ENCODE peak calls at places on chromosomes 11 and 22, in seven cellular contexts. One of them, this sample, is unnamed.
A peak's percentile ranks its signal among the peaks of the same experiment; 100 is the strongest.

GRCh38 chr11:89660234-89660633 is 49.9 kb upstream of the TRIM77 start:
- DNase-seq in SK-N-SH: no peak
- DNase-seq in H1: no peak
- DNase-seq in K562: no peak
- DNase-seq in HepG2: peak; percentile 7
- DNase-seq in HCT116: no peak
- DNase-seq in T47D: no peak
- DNase-seq in this sample: no peak

GRCh38 chr11:2163428-2163978 is 2.5 kb upstream of the INS start:
- DNase-seq in HCT116: no peak
- DNase-seq in H1: no peak
- DNase-seq in K562: no peak
- DNase-seq in T47D: no peak
- DNase-seq in SK-N-SH: peak; percentile 71
- DNase-seq in HepG2: no peak
- DNase-seq in this sample: no peak

GRCh38 chr11:74465291-74465708 is 2.0 kb downstream of the KCNE3 start:
- DNase-seq in H1: no peak
- DNase-seq in K562: peak; percentile 37
- DNase-seq in T47D: no peak
- DNase-seq in HepG2: peak; percentile 68
- DNase-seq in HCT116: no peak
- DNase-seq in SK-N-SH: no peak
- DNase-seq in this sample: no peak

GRCh38 chr11:106656646-106657045 is 361.6 kb downstream of the GUCY1A2 start:
- DNase-seq in K562: no peak
- DNase-seq in HCT116: no peak
- DNase-seq in H1: no peak
- DNase-seq in HepG2: no peak
- DNase-seq in T47D: no peak
- DNase-seq in SK-N-SH: no peak
- DNase-seq in this sample: no peak

GRCh38 chr11:9138133-9138453 is 46.7 kb upstream of the SCUBE2 start:
- DNase-seq in T47D: no peak
- DNase-seq in HepG2: no peak
- DNase-seq in H1: no peak
- DNase-seq in SK-N-SH: no peak
- DNase-seq in HCT116: no peak
- DNase-seq in K562: no peak
- DNase-seq in this sample: no peak

GRCh38 chr11:8287297-8288070 is 23.8 kb upstream of the LMO1 start:
- DNase-seq in HepG2: no peak
- DNase-seq in SK-N-SH: no peak
- DNase-seq in K562: no peak
- DNase-seq in T47D: no peak
- DNase-seq in HCT116: no peak
- DNase-seq in H1: no peak
- DNase-seq in this sample: no peak

GRCh38 chr11:92272651-92273050 is 48.0 kb downstream of the FAT3 start:
- DNase-seq in H1: no peak
- DNase-seq in T47D: no peak
- DNase-seq in K562: no peak
- DNase-seq in SK-N-SH: no peak
- DNase-seq in HepG2: no peak
- DNase-seq in HCT116: no peak
- DNase-seq in this sample: no peak

GRCh38 chr11:28289444-28289843 is 181.3 kb downstream of the METTL15 start:
- DNase-seq in H1: no peak
- DNase-seq in K562: no peak
- DNase-seq in HCT116: no peak
- DNase-seq in T47D: no peak
- DNase-seq in HepG2: no peak
- DNase-seq in SK-N-SH: no peak
- DNase-seq in this sample: no peak

GRCh38 chr11:24289301-24289700 is 207.6 kb upstream of the LUZP2 start:
- DNase-seq in SK-N-SH: no peak
- DNase-seq in HCT116: no peak
- DNase-seq in K562: no peak
- DNase-seq in H1: no peak
- DNase-seq in HepG2: no peak
- DNase-seq in T47D: no peak
- DNase-seq in this sample: no peak

GRCh38 chr22:43385770-43386641 is 25.8 kb upstream of the MPPED1 start:
- DNase-seq in H1: peak; percentile 53
- DNase-seq in SK-N-SH: peak; percentile 80
- DNase-seq in T47D: peak; percentile 63
- DNase-seq in K562: peak; percentile 74
- DNase-seq in HCT116: peak; percentile 32
- DNase-seq in HepG2: peak; percentile 48
- DNase-seq in this sample: no peak

GRCh38 chr11:15972838-15973237 is 383.5 kb downstream of the SOX6 start:
- DNase-seq in HepG2: no peak
- DNase-seq in HCT116: no peak
- DNase-seq in SK-N-SH: no peak
- DNase-seq in K562: no peak
- DNase-seq in H1: no peak
- DNase-seq in T47D: no peak
- DNase-seq in this sample: no peak

GRCh38 chr11:47378011-47378835 is at the start of gene SPI1:
- DNase-seq in HepG2: no peak
- DNase-seq in K562: peak; percentile 94
- DNase-seq in T47D: no peak
- DNase-seq in H1: no peak
- DNase-seq in HCT116: no peak
- DNase-seq in SK-N-SH: peak; percentile 43
- DNase-seq in this sample: peak; percentile 41

GRCh38 chr11:45184640-45185039 is 38.2 kb downstream of the PRDM11 start:
- DNase-seq in T47D: no peak
- DNase-seq in K562: no peak
- DNase-seq in HCT116: no peak
- DNase-seq in H1: no peak
- DNase-seq in HepG2: no peak
- DNase-seq in SK-N-SH: no peak
- DNase-seq in this sample: no peak

GRCh38 chr11:134724779-134725140 is 312.7 kb upstream of the B3GAT1 start:
- DNase-seq in T47D: no peak
- DNase-seq in HCT116: no peak
- DNase-seq in HepG2: no peak
- DNase-seq in H1: no peak
- DNase-seq in K562: no peak
- DNase-seq in SK-N-SH: no peak
- DNase-seq in this sample: no peak

GRCh38 chr11:78313181-78313788 is 104.3 kb downstream of the GAB2 start:
- DNase-seq in SK-N-SH: no peak
- DNase-seq in HepG2: peak; percentile 36
- DNase-seq in HCT116: peak; percentile 10
- DNase-seq in K562: no peak
- DNase-seq in H1: no peak
- DNase-seq in T47D: no peak
- DNase-seq in this sample: no peak

GRCh38 chr22:46674367-46674781 is 54.2 kb downstream of the GRAMD4 start:
- DNase-seq in HepG2: no peak
- DNase-seq in K562: no peak
- DNase-seq in H1: no peak
- DNase-seq in T47D: no peak
- DNase-seq in HCT116: no peak
- DNase-seq in SK-N-SH: no peak
- DNase-seq in this sample: no peak

GRCh38 chr11:18471995-18472394 is 16.3 kb downstream of the LDHAL6A start:
- DNase-seq in T47D: no peak
- DNase-seq in H1: no peak
- DNase-seq in HepG2: no peak
- DNase-seq in HCT116: no peak
- DNase-seq in K562: no peak
- DNase-seq in SK-N-SH: no peak
- DNase-seq in this sample: no peak

GRCh38 chr11:66131937-66132632 is 62.0 kb downstream of the PACS1 start:
- DNase-seq in HepG2: no peak
- DNase-seq in H1: no peak
- DNase-seq in HCT116: no peak
- DNase-seq in SK-N-SH: no peak
- DNase-seq in T47D: no peak
- DNase-seq in K562: no peak
- DNase-seq in this sample: no peak

GRCh38 chr11:19777032-19777341 is 64.3 kb downstream of the NAV2 start:
- DNase-seq in HCT116: no peak
- DNase-seq in K562: peak; percentile 12
- DNase-seq in SK-N-SH: peak; percentile 39
- DNase-seq in T47D: no peak
- DNase-seq in H1: no peak
- DNase-seq in HepG2: no peak
- DNase-seq in this sample: no peak

GRCh38 chr11:113114452-113115027 is 153.3 kb downstream of the NCAM1 start:
- DNase-seq in SK-N-SH: peak; percentile 49
- DNase-seq in H1: peak; percentile 13
- DNase-seq in K562: peak; percentile 9
- DNase-seq in HepG2: peak; percentile 3
- DNase-seq in HCT116: no peak
- DNase-seq in T47D: peak; percentile 39
- DNase-seq in this sample: no peak

GRCh38 chr22:31607696-31608095 is 54.3 kb downstream of the PISD start:
- DNase-seq in SK-N-SH: no peak
- DNase-seq in HepG2: no peak
- DNase-seq in T47D: no peak
- DNase-seq in H1: no peak
- DNase-seq in K562: no peak
- DNase-seq in HCT116: no peak
- DNase-seq in this sample: no peak

GRCh38 chr11:62504158-62504973 is 42.2 kb downstream of the AHNAK start:
- DNase-seq in HepG2: no peak
- DNase-seq in HCT116: no peak
- DNase-seq in H1: no peak
- DNase-seq in K562: no peak
- DNase-seq in SK-N-SH: no peak
- DNase-seq in T47D: no peak
- DNase-seq in this sample: no peak
- TF ChIP-seq JUND in HepG2: no peak
- TF ChIP-seq JUND in HCT116: no peak
- TF ChIP-seq JUND in H1: no peak
- TF ChIP-seq JUND in K562: no peak
- TF ChIP-seq JUND in SK-N-SH: no peak
- TF ChIP-seq JUND in T47D: no peak
- TF ChIP-seq JUND in this sample: no peak

GRCh38 chr11:132883241-132883640 is 649.1 kb downstream of the OPCML start:
- DNase-seq in T47D: no peak
- DNase-seq in H1: no peak
- DNase-seq in HepG2: no peak
- DNase-seq in SK-N-SH: no peak
- DNase-seq in K562: no peak
- DNase-seq in HCT116: no peak
- DNase-seq in this sample: no peak

GRCh38 chr11:132888226-132888625 is 644.1 kb downstream of the OPCML start:
- DNase-seq in SK-N-SH: no peak
- DNase-seq in T47D: no peak
- DNase-seq in K562: no peak
- DNase-seq in HepG2: no peak
- DNase-seq in H1: no peak
- DNase-seq in HCT116: no peak
- DNase-seq in this sample: no peak

DNA sequence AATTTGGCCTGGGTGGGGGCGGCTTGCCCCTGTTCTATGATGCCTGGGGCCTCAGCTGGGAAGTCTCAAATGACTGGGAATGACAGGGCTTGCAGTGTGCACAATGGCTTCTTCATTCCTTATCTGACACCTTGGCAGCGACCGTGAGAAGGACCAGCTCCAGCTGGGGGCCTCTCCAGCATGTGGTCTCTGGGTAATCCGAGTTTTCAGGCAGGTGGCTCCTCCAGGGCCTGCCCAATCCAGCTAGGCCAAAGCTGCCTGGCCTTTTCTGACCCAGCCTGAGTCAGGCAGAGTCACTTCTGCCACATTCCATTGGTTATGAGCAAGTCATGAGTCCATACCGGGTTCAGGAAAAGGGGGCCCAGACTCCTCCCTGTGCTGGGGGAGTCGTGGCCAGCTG is 646.0 kb downstream of the OPCML start:
- DNase-seq in H1: no peak
- DNase-seq in HCT116: no peak
- DNase-seq in SK-N-SH: no peak
- DNase-seq in K562: no peak
- DNase-seq in T47D: no peak
- DNase-seq in HepG2: no peak
- DNase-seq in this sample: no peak
- TF ChIP-seq JUND in H1: no peak
- TF ChIP-seq JUND in HCT116: no peak
- TF ChIP-seq JUND in SK-N-SH: no peak
- TF ChIP-seq JUND in K562: no peak
- TF ChIP-seq JUND in T47D: no peak
- TF ChIP-seq JUND in HepG2: no peak
- TF ChIP-seq JUND in this sample: no peak

DNA sequence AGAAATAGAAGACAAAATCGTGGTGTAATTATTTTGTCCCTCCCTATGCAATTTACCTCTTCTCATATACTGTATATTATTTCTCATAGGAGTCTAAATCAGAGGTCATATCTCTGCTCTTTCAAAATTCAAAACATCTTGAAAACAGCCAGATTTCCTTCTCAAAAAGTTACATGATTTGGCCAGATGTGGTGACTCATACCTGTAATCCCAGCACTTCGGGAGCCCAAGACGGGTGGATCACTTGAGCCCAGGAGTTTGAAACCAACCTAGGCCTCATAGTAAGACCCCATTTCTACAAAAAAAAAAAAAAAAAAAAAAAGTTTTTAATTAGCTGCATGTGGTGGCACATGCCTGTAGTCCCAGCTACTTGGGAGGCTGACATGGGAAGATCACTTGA is 29.0 kb upstream of the DNAJB7 start:
- DNase-seq in HCT116: no peak
- DNase-seq in K562: no peak
- DNase-seq in H1: no peak
- DNase-seq in SK-N-SH: no peak
- DNase-seq in T47D: no peak
- DNase-seq in HepG2: no peak
- DNase-seq in this sample: no peak
- TF ChIP-seq JUND in HCT116: no peak
- TF ChIP-seq JUND in K562: no peak
- TF ChIP-seq JUND in H1: no peak
- TF ChIP-seq JUND in SK-N-SH: no peak
- TF ChIP-seq JUND in T47D: no peak
- TF ChIP-seq JUND in HepG2: no peak
- TF ChIP-seq JUND in this sample: no peak

GRCh38 chr22:19620742-19621371 is 93.4 kb upstream of the SEPTIN5 start:
- DNase-seq in K562: no peak
- DNase-seq in HCT116: no peak
- DNase-seq in SK-N-SH: no peak
- DNase-seq in HepG2: no peak
- DNase-seq in T47D: no peak
- DNase-seq in H1: no peak
- DNase-seq in this sample: no peak

GRCh38 chr22:19615867-19616581 is 91.8 kb upstream of the CLDN5 start:
- DNase-seq in SK-N-SH: no peak
- DNase-seq in T47D: no peak
- DNase-seq in HCT116: no peak
- DNase-seq in HepG2: no peak
- DNase-seq in H1: no peak
- DNase-seq in K562: no peak
- DNase-seq in this sample: no peak

GRCh38 chr22:19622061-19622441 is 92.3 kb upstream of the SEPTIN5 start:
- DNase-seq in SK-N-SH: no peak
- DNase-seq in K562: no peak
- DNase-seq in HepG2: no peak
- DNase-seq in T47D: no peak
- DNase-seq in H1: no peak
- DNase-seq in HCT116: no peak
- DNase-seq in this sample: peak; percentile 40

GRCh38 chr22:19621372-19622060 is 92.8 kb upstream of the SEPTIN5 start:
- DNase-seq in HCT116: no peak
- DNase-seq in H1: no peak
- DNase-seq in T47D: no peak
- DNase-seq in HepG2: no peak
- DNase-seq in K562: no peak
- DNase-seq in SK-N-SH: no peak
- DNase-seq in this sample: no peak

GRCh38 chr22:19619144-19620009 is 94.9 kb upstream of the SEPTIN5 start:
- DNase-seq in K562: no peak
- DNase-seq in HCT116: no peak
- DNase-seq in H1: no peak
- DNase-seq in T47D: no peak
- DNase-seq in SK-N-SH: no peak
- DNase-seq in HepG2: no peak
- DNase-seq in this sample: peak; percentile 43
- TF ChIP-seq JUND in K562: no peak
- TF ChIP-seq JUND in HCT116: no peak
- TF ChIP-seq JUND in H1: no peak
- TF ChIP-seq JUND in T47D: no peak
- TF ChIP-seq JUND in SK-N-SH: no peak
- TF ChIP-seq JUND in HepG2: no peak
- TF ChIP-seq JUND in this sample: no peak